ENCODE peak calls at places on chromosomes 12 and 14, in five cellular contexts. I is hepatocyte, U is GM23248, F is mammary epithelial cell, L is GM23338. Z is an unnamed sample.

GRCh38 chr14:26527095-26527494 is 70.7 kb downstream of the NOVA1 start:
- DNase-seq in I (no peak), U (peak; percentile 43), F (no peak), L (no peak), Z (no peak)

GRCh38 chr14:26966942-26967341 is 369.1 kb upstream of the NOVA1 start:
- DNase-seq in I (peak; percentile 4), U (no peak), F (no peak), L (peak; percentile 23), Z (peak; percentile 9)

GRCh38 chr12:57738142-57738474 is 434 bp downstream of the AGAP2 start:
- DNase-seq in I (no peak), U (no peak), F (no peak), L (no peak), Z (no peak)

GRCh38 chr14:68786491-68787234 is 6.2 kb downstream of the ZFP36L1 start:
- DNase-seq in I (peak; percentile 62), U (peak; percentile 84), F (peak; percentile 86), L (peak; percentile 62), Z (peak; percentile 50)

GRCh38 chr12:121996945-121997612 is 24.6 kb upstream of the BCL7A start:
- DNase-seq in I (no peak), U (peak; percentile 49), F (peak; percentile 42), L (no peak), Z (peak; percentile 44)

GRCh38 chr12:77710209-77710608 is 120.5 kb upstream of the NAV3 start:
- DNase-seq in I (no peak), U (no peak), F (no peak), L (no peak), Z (no peak)

GRCh38 chr14:63205850-63206249 is 1.6 kb downstream of the RHOJ start:
- DNase-seq in I (no peak), U (peak; percentile 14), F (peak; percentile 14), L (no peak), Z (no peak)

GRCh38 chr12:113476093-113476986 is 4.7 kb upstream of the LHX5 start:
- DNase-seq in I (no peak), U (no peak), F (no peak), L (peak; percentile 64), Z (no peak)

GRCh38 chr12:52992699-52993557 is 13.3 kb upstream of the EIF4B start:
- DNase-seq in I (peak; percentile 79), U (peak; percentile 67), F (peak; percentile 75), L (no peak), Z (peak; percentile 83)

GRCh38 chr12:47509398-47509851 is 196.4 kb downstream of the RPAP3 start:
- DNase-seq in I (peak; percentile 19), U (peak; percentile 79), F (peak; percentile 88), L (no peak), Z (no peak)

GRCh38 chr12:128797119-128798118 is 26.3 kb downstream of the SLC15A4 start:
- DNase-seq in I (no peak), U (no peak), F (no peak), L (no peak), Z (peak; percentile 52)

GRCh38 chr12:115941362-115941761 is 336.1 kb downstream of the MED13L start:
- DNase-seq in I (no peak), U (peak; percentile 50), F (no peak), L (no peak), Z (peak; percentile 42)

GRCh38 chr14:20690848-20691640 is 2.5 kb downstream of the ANG start:
- DNase-seq in I (peak; percentile 82), U (peak; percentile 84), F (peak; percentile 65), L (peak; percentile 80), Z (peak; percentile 86)

GRCh38 chr14:71372411-71372838 is 465.2 kb downstream of the PCNX1 start:
- DNase-seq in I (peak; percentile 22), U (peak; percentile 71), F (peak; percentile 96), L (no peak), Z (peak; percentile 91)

GRCh38 chr14:104134061-104134965 is 4.1 kb upstream of the KIF26A start:
- DNase-seq in I (no peak), U (no peak), F (no peak), L (no peak), Z (no peak)

GRCh38 chr12:94247256-94247655 is 98.9 kb downstream of the PLXNC1 start:
- DNase-seq in I (no peak), U (no peak), F (no peak), L (no peak), Z (no peak)

GRCh38 chr12:76329163-76329562 is 19.1 kb downstream of the BBS10 start:
- DNase-seq in I (peak; percentile 27), U (peak; percentile 81), F (peak; percentile 58), L (no peak), Z (peak; percentile 83)

GRCh38 chr14:65536781-65537423 is 124.4 kb downstream of the FUT8 start:
- DNase-seq in I (no peak), U (no peak), F (no peak), L (no peak), Z (no peak)

GRCh38 chr14:56160058-56160457 is 41.8 kb downstream of the PELI2 start:
- DNase-seq in I (no peak), U (no peak), F (no peak), L (no peak), Z (no peak)

GRCh38 chr12:20547788-20548575 is 147.2 kb upstream of the SLCO1C1 start:
- DNase-seq in I (no peak), U (peak; percentile 31), F (no peak), L (no peak), Z (no peak)

GRCh38 chr14:103657466-103657865 is 28.5 kb downstream of the KLC1 start:
- DNase-seq in I (no peak), U (peak; percentile 94), F (no peak), L (no peak), Z (no peak)

GRCh38 chr12:5965950-5966383 is 20.9 kb upstream of the ANO2 start:
- DNase-seq in I (peak; percentile 79), U (peak; percentile 82), F (peak; percentile 27), L (peak; percentile 85), Z (peak; percentile 54)

GRCh38 chr14:20623798-20624197 is 17.7 kb downstream of the OR6S1 start:
- DNase-seq in I (no peak), U (peak; percentile 19), F (no peak), L (peak; percentile 52), Z (no peak)

GRCh38 chr14:73253323-73253610 is 16.0 kb downstream of the PAPLN start:
- DNase-seq in I (no peak), U (no peak), F (no peak), L (no peak), Z (no peak)

GRCh38 chr12:115570271-115570777 is 707.2 kb downstream of the MED13L start:
- DNase-seq in I (peak; percentile 16), U (no peak), F (no peak), L (no peak), Z (peak; percentile 95)

GRCh38 chr14:20262642-20263128 is 23.6 kb downstream of the OR11H4 start:
- DNase-seq in I (no peak), U (peak; percentile 85), F (peak; percentile 89), L (peak; percentile 54), Z (peak; percentile 93)

GRCh38 chr12:8420506-8420905 is 35.3 kb upstream of the CLEC6A start:
- DNase-seq in I (peak; percentile 37), U (no peak), F (no peak), L (no peak), Z (no peak)

GRCh38 chr14:68734231-68734732 is 58.6 kb downstream of the ZFP36L1 start:
- DNase-seq in I (no peak), U (no peak), F (peak; percentile 21), L (no peak), Z (no peak)

GRCh38 chr12:12770262-12770661 is 15.2 kb upstream of the APOLD1 start:
- DNase-seq in I (no peak), U (no peak), F (no peak), L (no peak), Z (no peak)

GRCh38 chr14:101243587-101244338 is 317.5 kb upstream of the DIO3 start:
- DNase-seq in I (no peak), U (no peak), F (no peak), L (no peak), Z (no peak)

GRCh38 chr12:52687527-52688385 is 7.5 kb upstream of the KRT1 start:
- DNase-seq in I (peak; percentile 46), U (no peak), F (peak; percentile 78), L (no peak), Z (peak; percentile 80)

GRCh38 chr12:130331146-130331545 is 6.5 kb upstream of the PIWIL1 start:
- DNase-seq in I (no peak), U (no peak), F (no peak), L (no peak), Z (no peak)

GRCh38 chr12:25458047-25458552 is 95.0 kb downstream of the LMNTD1 start:
- DNase-seq in I (no peak), U (peak; percentile 97), F (peak; percentile 95), L (no peak), Z (peak; percentile 93)

DNA sequence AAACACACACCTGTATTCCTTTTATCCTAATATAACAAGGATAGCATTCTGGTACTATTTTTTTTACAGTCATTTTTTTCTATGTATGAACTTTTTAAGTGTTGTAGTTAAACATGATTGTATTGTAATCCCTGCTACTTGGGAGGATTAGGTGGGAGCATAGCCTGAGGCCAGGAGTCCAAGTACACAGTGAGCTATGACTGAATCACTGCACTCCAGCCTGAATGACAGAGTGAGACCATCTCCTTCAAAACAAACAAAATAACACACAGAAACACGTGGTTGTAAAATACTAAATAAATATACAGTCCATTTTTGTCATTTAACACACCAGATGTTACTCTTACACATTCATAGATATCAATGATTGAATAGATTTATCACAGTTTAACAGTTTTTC is 56.9 kb downstream of the MAP4K5 start:
- DNase-seq in I (peak; percentile 16), U (peak; percentile 32), F (peak; percentile 30), L (no peak), Z (peak; percentile 95)
- H2AFZ ChIP-seq in I (no peak overlapping the region), U (no peak overlapping the region), F (no peak overlapping the region), L (no peak overlapping the region), Z (no peak overlapping the region)

GRCh38 chr12:54429014-54429471 is 10.0 kb upstream of the ITGA5 start:
- DNase-seq in I (no peak), U (no peak), F (no peak), L (no peak), Z (peak; percentile 30)

GRCh38 chr12:54430471-54431075 is 11.5 kb upstream of the ITGA5 start:
- DNase-seq in I (no peak), U (no peak), F (no peak), L (no peak), Z (no peak)

GRCh38 chr12:54432815-54433164 is 13.7 kb upstream of the ITGA5 start:
- DNase-seq in I (no peak), U (no peak), F (no peak), L (no peak), Z (no peak)

GRCh38 chr12:54428050-54429013 is 9.3 kb upstream of the ITGA5 start:
- DNase-seq in I (no peak), U (peak; percentile 95), F (peak; percentile 77), L (no peak), Z (no peak)

GRCh38 chr12:54431911-54432814 is 13.1 kb upstream of the ITGA5 start:
- DNase-seq in I (peak; percentile 71), U (peak; percentile 96), F (peak; percentile 99), L (peak; percentile 83), Z (peak; percentile 92)
- TF ChIP-seq EZH2 in I (no peak), U (no peak), F (no peak), L (no peak), Z (no peak)

DNA sequence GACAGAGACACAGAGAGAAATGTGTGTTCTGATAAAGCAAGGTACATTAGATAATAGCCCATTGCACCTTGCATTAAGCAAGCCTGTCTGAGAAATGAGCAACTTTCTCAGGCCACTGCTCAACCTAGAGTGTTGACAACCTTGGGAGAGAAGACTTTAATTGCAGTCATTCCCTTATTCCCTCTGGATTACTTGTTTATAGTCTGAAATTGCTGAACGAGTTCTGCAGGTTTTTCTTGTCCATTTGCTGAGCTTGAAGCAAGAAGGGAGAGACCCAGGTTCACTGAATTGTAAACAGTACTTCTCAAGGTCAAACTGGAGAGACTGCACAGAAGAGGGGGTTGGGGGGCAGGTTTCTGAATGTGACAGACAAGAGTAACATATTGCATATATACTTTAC is 159.4 kb upstream of the PLEKHG7 start:
- DNase-seq in I (peak; percentile 74), U (no peak), F (peak; percentile 29), L (no peak), Z (peak; percentile 79)
- H2AFZ ChIP-seq in I (no peak overlapping the region), U (no peak overlapping the region), F (no peak overlapping the region), L (no peak overlapping the region), Z (no peak overlapping the region)

GRCh38 chr14:77158175-77158908 is 16.8 kb upstream of the ZDHHC22 start:
- DNase-seq in I (peak; percentile 65), U (peak; percentile 85), F (peak; percentile 40), L (peak; percentile 68), Z (peak; percentile 76)
- TF ChIP-seq EZH2 in I (no peak), U (no peak), F (no peak), L (no peak), Z (no peak)